ENCODE peak calls at places on chromosomes 2 and 18, in ten cellular contexts. One of them, this sample, is unnamed.

GRCh38 chr18:70781860-70782453 is 493.1 kb downstream of the SOCS6 start:
- ATAC-seq in CD8-positive, alpha-beta T cell: peak; percentile 96
- ATAC-seq in CD4-positive, alpha-beta T cell: peak; percentile 99
- ATAC-seq in right cardiac atrium: no peak
- ATAC-seq in lung: peak; percentile 76
- ATAC-seq in heart left ventricle: peak; percentile 50
- ATAC-seq in HCT116: peak; percentile 83
- ATAC-seq in A549: peak; percentile 77
- ATAC-seq in naive thymus-derived CD4-positive, alpha-beta T cell: peak; percentile 96
- ATAC-seq in pancreas: peak; percentile 63
- ATAC-seq in this sample: no peak

GRCh38 chr2:160269365-160269764 is 69.3 kb upstream of the ITGB6 start:
- ATAC-seq in CD8-positive, alpha-beta T cell: peak; percentile 16
- ATAC-seq in CD4-positive, alpha-beta T cell: no peak
- ATAC-seq in right cardiac atrium: peak; percentile 3
- ATAC-seq in lung: peak; percentile 4
- ATAC-seq in heart left ventricle: peak; percentile 2
- ATAC-seq in HCT116: peak; percentile 20
- ATAC-seq in A549: peak; percentile 16
- ATAC-seq in naive thymus-derived CD4-positive, alpha-beta T cell: no peak
- ATAC-seq in pancreas: peak; percentile 14
- ATAC-seq in this sample: no peak

GRCh38 chr2:143807677-143808076 is 678.5 kb downstream of the ARHGAP15 start:
- ATAC-seq in CD8-positive, alpha-beta T cell: no peak
- ATAC-seq in CD4-positive, alpha-beta T cell: no peak
- ATAC-seq in right cardiac atrium: peak; percentile 95
- ATAC-seq in lung: no peak
- ATAC-seq in heart left ventricle: peak; percentile 42
- ATAC-seq in HCT116: no peak
- ATAC-seq in A549: no peak
- ATAC-seq in naive thymus-derived CD4-positive, alpha-beta T cell: no peak
- ATAC-seq in pancreas: no peak
- ATAC-seq in this sample: peak; percentile 84

GRCh38 chr2:11065833-11066232 is 89.4 kb upstream of the SLC66A3 start:
- ATAC-seq in CD8-positive, alpha-beta T cell: no peak
- ATAC-seq in CD4-positive, alpha-beta T cell: no peak
- ATAC-seq in right cardiac atrium: no peak
- ATAC-seq in lung: no peak
- ATAC-seq in heart left ventricle: no peak
- ATAC-seq in HCT116: no peak
- ATAC-seq in A549: no peak
- ATAC-seq in naive thymus-derived CD4-positive, alpha-beta T cell: no peak
- ATAC-seq in pancreas: no peak
- ATAC-seq in this sample: no peak

GRCh38 chr2:239323473-239323872 is 77.3 kb downstream of the HDAC4 start:
- ATAC-seq in CD8-positive, alpha-beta T cell: no peak
- ATAC-seq in CD4-positive, alpha-beta T cell: no peak
- ATAC-seq in right cardiac atrium: no peak
- ATAC-seq in lung: no peak
- ATAC-seq in heart left ventricle: no peak
- ATAC-seq in HCT116: peak; percentile 83
- ATAC-seq in A549: no peak
- ATAC-seq in naive thymus-derived CD4-positive, alpha-beta T cell: no peak
- ATAC-seq in pancreas: no peak
- ATAC-seq in this sample: no peak

GRCh38 chr2:158464426-158465281 is 7.9 kb downstream of the PKP4 start:
- ATAC-seq in CD8-positive, alpha-beta T cell: peak; percentile 73
- ATAC-seq in CD4-positive, alpha-beta T cell: peak; percentile 77
- ATAC-seq in right cardiac atrium: peak; percentile 36
- ATAC-seq in lung: no peak
- ATAC-seq in heart left ventricle: no peak
- ATAC-seq in HCT116: peak; percentile 93
- ATAC-seq in A549: peak; percentile 73
- ATAC-seq in naive thymus-derived CD4-positive, alpha-beta T cell: peak; percentile 76
- ATAC-seq in pancreas: no peak
- ATAC-seq in this sample: no peak

GRCh38 chr2:192499476-192499875 is 304.7 kb upstream of the TMEFF2 start:
- ATAC-seq in CD8-positive, alpha-beta T cell: no peak
- ATAC-seq in CD4-positive, alpha-beta T cell: no peak
- ATAC-seq in right cardiac atrium: no peak
- ATAC-seq in lung: no peak
- ATAC-seq in heart left ventricle: no peak
- ATAC-seq in HCT116: no peak
- ATAC-seq in A549: no peak
- ATAC-seq in naive thymus-derived CD4-positive, alpha-beta T cell: no peak
- ATAC-seq in pancreas: no peak
- ATAC-seq in this sample: no peak

GRCh38 chr2:171136024-171136423 is 24.7 kb downstream of the TLK1 start:
- ATAC-seq in CD8-positive, alpha-beta T cell: no peak
- ATAC-seq in CD4-positive, alpha-beta T cell: no peak
- ATAC-seq in right cardiac atrium: no peak
- ATAC-seq in lung: no peak
- ATAC-seq in heart left ventricle: no peak
- ATAC-seq in HCT116: no peak
- ATAC-seq in A549: no peak
- ATAC-seq in naive thymus-derived CD4-positive, alpha-beta T cell: no peak
- ATAC-seq in pancreas: no peak
- ATAC-seq in this sample: no peak

GRCh38 chr18:48855422-48856377 is 95.1 kb downstream of the SMAD7 start:
- ATAC-seq in CD8-positive, alpha-beta T cell: no peak
- ATAC-seq in CD4-positive, alpha-beta T cell: no peak
- ATAC-seq in right cardiac atrium: peak; percentile 42
- ATAC-seq in lung: peak; percentile 66
- ATAC-seq in heart left ventricle: no peak
- ATAC-seq in HCT116: no peak
- ATAC-seq in A549: no peak
- ATAC-seq in naive thymus-derived CD4-positive, alpha-beta T cell: no peak
- ATAC-seq in pancreas: no peak
- ATAC-seq in this sample: no peak

GRCh38 chr18:60277855-60278480 is 94.6 kb downstream of the MC4R start:
- ATAC-seq in CD8-positive, alpha-beta T cell: no peak
- ATAC-seq in CD4-positive, alpha-beta T cell: no peak
- ATAC-seq in right cardiac atrium: no peak
- ATAC-seq in lung: no peak
- ATAC-seq in heart left ventricle: no peak
- ATAC-seq in HCT116: no peak
- ATAC-seq in A549: no peak
- ATAC-seq in naive thymus-derived CD4-positive, alpha-beta T cell: no peak
- ATAC-seq in pancreas: no peak
- ATAC-seq in this sample: no peak

GRCh38 chr2:195587966-195588365 is 69.1 kb upstream of the SLC39A10 start:
- ATAC-seq in CD8-positive, alpha-beta T cell: no peak
- ATAC-seq in CD4-positive, alpha-beta T cell: no peak
- ATAC-seq in right cardiac atrium: no peak
- ATAC-seq in lung: no peak
- ATAC-seq in heart left ventricle: no peak
- ATAC-seq in HCT116: no peak
- ATAC-seq in A549: no peak
- ATAC-seq in naive thymus-derived CD4-positive, alpha-beta T cell: no peak
- ATAC-seq in pancreas: no peak
- ATAC-seq in this sample: no peak

GRCh38 chr18:42568773-42569172 is 546.7 kb downstream of the RIT2 start:
- ATAC-seq in CD8-positive, alpha-beta T cell: no peak
- ATAC-seq in CD4-positive, alpha-beta T cell: no peak
- ATAC-seq in right cardiac atrium: no peak
- ATAC-seq in lung: no peak
- ATAC-seq in heart left ventricle: no peak
- ATAC-seq in HCT116: no peak
- ATAC-seq in A549: no peak
- ATAC-seq in naive thymus-derived CD4-positive, alpha-beta T cell: no peak
- ATAC-seq in pancreas: no peak
- ATAC-seq in this sample: no peak

GRCh38 chr2:86393521-86394490 is 47.4 kb upstream of the KDM3A start:
- ATAC-seq in CD8-positive, alpha-beta T cell: no peak
- ATAC-seq in CD4-positive, alpha-beta T cell: no peak
- ATAC-seq in right cardiac atrium: peak; percentile 91
- ATAC-seq in lung: peak; percentile 79
- ATAC-seq in heart left ventricle: peak; percentile 86
- ATAC-seq in HCT116: peak; percentile 64
- ATAC-seq in A549: no peak
- ATAC-seq in naive thymus-derived CD4-positive, alpha-beta T cell: no peak
- ATAC-seq in pancreas: peak; percentile 66
- ATAC-seq in this sample: no peak

GRCh38 chr2:73986085-73986680 is 1.5 kb downstream of the TET3 start:
- ATAC-seq in CD8-positive, alpha-beta T cell: peak; percentile 7
- ATAC-seq in CD4-positive, alpha-beta T cell: peak; percentile 13
- ATAC-seq in right cardiac atrium: no peak
- ATAC-seq in lung: no peak
- ATAC-seq in heart left ventricle: no peak
- ATAC-seq in HCT116: no peak
- ATAC-seq in A549: no peak
- ATAC-seq in naive thymus-derived CD4-positive, alpha-beta T cell: no peak
- ATAC-seq in pancreas: no peak
- ATAC-seq in this sample: no peak

GRCh38 chr2:60104514-60105501 is 448.6 kb downstream of the BCL11A start:
- ATAC-seq in CD8-positive, alpha-beta T cell: peak; percentile 29
- ATAC-seq in CD4-positive, alpha-beta T cell: peak; percentile 52
- ATAC-seq in right cardiac atrium: no peak
- ATAC-seq in lung: peak; percentile 11
- ATAC-seq in heart left ventricle: no peak
- ATAC-seq in HCT116: no peak
- ATAC-seq in A549: no peak
- ATAC-seq in naive thymus-derived CD4-positive, alpha-beta T cell: peak; percentile 72
- ATAC-seq in pancreas: no peak
- ATAC-seq in this sample: no peak

GRCh38 chr2:191866675-191867506 is 20.0 kb upstream of the CAVIN2 start:
- ATAC-seq in CD8-positive, alpha-beta T cell: no peak
- ATAC-seq in CD4-positive, alpha-beta T cell: no peak
- ATAC-seq in right cardiac atrium: peak; percentile 94
- ATAC-seq in lung: peak; percentile 88
- ATAC-seq in heart left ventricle: peak; percentile 93
- ATAC-seq in HCT116: peak; percentile 79
- ATAC-seq in A549: peak; percentile 88
- ATAC-seq in naive thymus-derived CD4-positive, alpha-beta T cell: no peak
- ATAC-seq in pancreas: peak; percentile 86
- ATAC-seq in this sample: peak; percentile 93

DNA sequence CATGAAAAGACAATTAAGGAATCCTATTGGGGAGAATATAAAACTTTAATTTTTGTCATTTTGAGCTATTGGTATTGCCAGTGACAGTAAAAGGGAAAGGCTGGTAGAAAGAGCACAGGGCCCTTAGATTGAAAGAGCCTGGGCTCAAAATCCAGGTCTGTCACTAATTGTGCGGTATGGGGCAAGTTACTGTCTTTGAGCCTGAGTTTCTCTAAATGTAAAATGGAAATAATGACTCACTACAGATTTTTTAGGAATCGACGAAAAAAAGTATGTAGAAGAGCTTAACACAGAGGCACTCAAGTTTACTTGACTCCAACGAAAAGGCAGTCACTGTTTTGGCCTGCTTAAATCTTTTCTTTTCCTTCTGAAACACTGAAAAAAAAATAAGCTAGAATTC is 7.0 kb downstream of the NDUFV2 start:
- ATAC-seq in CD8-positive, alpha-beta T cell: no peak
- ATAC-seq in CD4-positive, alpha-beta T cell: no peak
- ATAC-seq in right cardiac atrium: no peak
- ATAC-seq in lung: no peak
- ATAC-seq in heart left ventricle: no peak
- ATAC-seq in HCT116: no peak
- ATAC-seq in A549: no peak
- ATAC-seq in naive thymus-derived CD4-positive, alpha-beta T cell: no peak
- ATAC-seq in pancreas: no peak
- ATAC-seq in this sample: no peak
- H3K27ac ChIP-seq in CD8-positive, alpha-beta T cell: no peak overlapping the region
- H3K27ac ChIP-seq in CD4-positive, alpha-beta T cell: no peak overlapping the region
- H3K27ac ChIP-seq in right cardiac atrium: no peak overlapping the region
- H3K27ac ChIP-seq in lung: no peak overlapping the region
- H3K27ac ChIP-seq in heart left ventricle: no peak overlapping the region
- H3K27ac ChIP-seq in HCT116: no peak overlapping the region
- H3K27ac ChIP-seq in A549: no peak overlapping the region
- H3K27ac ChIP-seq in naive thymus-derived CD4-positive, alpha-beta T cell: peak overlapping the region; percentile 29
- H3K27ac ChIP-seq in pancreas: no peak overlapping the region
- H3K27ac ChIP-seq in this sample: peak overlapping the region; percentile 91

GRCh38 chr2:128090575-128090908 is 458 bp upstream of the UGGT1 start:
- ATAC-seq in CD8-positive, alpha-beta T cell: peak; percentile 23
- ATAC-seq in CD4-positive, alpha-beta T cell: peak; percentile 29
- ATAC-seq in right cardiac atrium: no peak
- ATAC-seq in lung: no peak
- ATAC-seq in heart left ventricle: no peak
- ATAC-seq in HCT116: no peak
- ATAC-seq in A549: peak; percentile 5
- ATAC-seq in naive thymus-derived CD4-positive, alpha-beta T cell: peak; percentile 10
- ATAC-seq in pancreas: peak; percentile 0
- ATAC-seq in this sample: peak; percentile 5
- H3K27ac ChIP-seq in CD8-positive, alpha-beta T cell: peak overlapping the region; percentile 60
- H3K27ac ChIP-seq in CD4-positive, alpha-beta T cell: peak overlapping the region; percentile 22
- H3K27ac ChIP-seq in right cardiac atrium: peak overlapping the region; percentile 81
- H3K27ac ChIP-seq in lung: peak overlapping the region; percentile 48
- H3K27ac ChIP-seq in heart left ventricle: peak overlapping the region; percentile 51
- H3K27ac ChIP-seq in HCT116: peak overlapping the region; percentile 40
- H3K27ac ChIP-seq in A549: peak overlapping the region; percentile 90
- H3K27ac ChIP-seq in naive thymus-derived CD4-positive, alpha-beta T cell: peak overlapping the region; percentile 75
- H3K27ac ChIP-seq in pancreas: peak overlapping the region; percentile 86
- H3K27ac ChIP-seq in this sample: peak overlapping the region; percentile 86

DNA sequence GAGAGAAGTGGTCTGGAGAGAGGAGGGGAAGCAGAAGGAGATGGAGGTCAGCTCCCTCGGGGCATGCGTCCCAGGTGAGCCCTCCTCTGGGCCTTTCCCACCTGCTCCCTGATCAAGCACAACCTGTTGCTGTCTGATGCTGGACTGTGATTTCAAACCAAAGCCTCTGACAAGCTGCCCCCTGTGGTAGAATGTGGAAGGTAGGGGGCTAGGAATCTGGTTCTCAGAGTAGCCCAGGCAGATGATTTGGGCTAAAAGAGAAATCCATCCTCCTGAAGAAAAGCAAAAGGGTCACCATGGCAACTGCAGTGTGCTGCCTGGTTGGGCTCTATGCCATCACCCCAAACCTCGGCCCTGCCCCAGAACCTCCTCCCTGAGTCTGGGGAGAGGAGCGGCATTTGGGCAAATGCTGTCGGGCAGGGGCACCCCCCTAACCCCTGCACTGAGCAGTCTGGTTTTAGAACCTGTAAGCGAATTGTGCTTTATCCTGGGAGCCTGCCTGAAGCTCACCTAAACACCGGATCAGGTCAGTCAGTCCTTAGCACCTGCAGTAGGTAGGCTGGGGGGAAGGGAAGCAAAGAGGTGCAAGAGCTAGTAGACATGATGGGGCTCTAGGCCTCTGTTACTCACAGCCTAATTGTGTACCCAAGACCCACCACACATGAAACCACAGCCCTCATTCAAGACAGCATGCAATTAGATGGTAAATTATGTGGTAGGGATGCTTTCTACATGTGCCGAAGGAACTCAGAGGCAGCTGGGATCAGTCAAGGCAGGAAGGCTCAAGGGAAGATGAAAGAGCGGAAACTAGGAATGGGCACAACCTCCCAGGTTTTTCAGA is 83.6 kb downstream of the DNMT3A start:
- ATAC-seq in CD8-positive, alpha-beta T cell: no peak
- ATAC-seq in CD4-positive, alpha-beta T cell: no peak
- ATAC-seq in right cardiac atrium: no peak
- ATAC-seq in lung: no peak
- ATAC-seq in heart left ventricle: no peak
- ATAC-seq in HCT116: no peak
- ATAC-seq in A549: peak; percentile 27
- ATAC-seq in naive thymus-derived CD4-positive, alpha-beta T cell: no peak
- ATAC-seq in pancreas: no peak
- ATAC-seq in this sample: no peak
- H3K27ac ChIP-seq in CD8-positive, alpha-beta T cell: no peak overlapping the region
- H3K27ac ChIP-seq in CD4-positive, alpha-beta T cell: peak overlapping the region; percentile 23
- H3K27ac ChIP-seq in right cardiac atrium: no peak overlapping the region
- H3K27ac ChIP-seq in lung: no peak overlapping the region
- H3K27ac ChIP-seq in heart left ventricle: no peak overlapping the region
- H3K27ac ChIP-seq in HCT116: no peak overlapping the region
- H3K27ac ChIP-seq in A549: no peak overlapping the region
- H3K27ac ChIP-seq in naive thymus-derived CD4-positive, alpha-beta T cell: peak overlapping the region; percentile 44
- H3K27ac ChIP-seq in pancreas: no peak overlapping the region
- H3K27ac ChIP-seq in this sample: no peak overlapping the region

GRCh38 chr2:42099431-42100173 is 51.8 kb downstream of the PKDCC start:
- ATAC-seq in CD8-positive, alpha-beta T cell: no peak
- ATAC-seq in CD4-positive, alpha-beta T cell: no peak
- ATAC-seq in right cardiac atrium: no peak
- ATAC-seq in lung: no peak
- ATAC-seq in heart left ventricle: no peak
- ATAC-seq in HCT116: no peak
- ATAC-seq in A549: no peak
- ATAC-seq in naive thymus-derived CD4-positive, alpha-beta T cell: no peak
- ATAC-seq in pancreas: no peak
- ATAC-seq in this sample: no peak
- H3K27ac ChIP-seq in CD8-positive, alpha-beta T cell: no peak overlapping the region
- H3K27ac ChIP-seq in CD4-positive, alpha-beta T cell: peak overlapping the region; percentile 37
- H3K27ac ChIP-seq in right cardiac atrium: peak overlapping the region; percentile 2
- H3K27ac ChIP-seq in lung: peak overlapping the region; percentile 61
- H3K27ac ChIP-seq in heart left ventricle: peak overlapping the region; percentile 43
- H3K27ac ChIP-seq in HCT116: no peak overlapping the region
- H3K27ac ChIP-seq in A549: peak overlapping the region; percentile 6
- H3K27ac ChIP-seq in naive thymus-derived CD4-positive, alpha-beta T cell: peak overlapping the region; percentile 95
- H3K27ac ChIP-seq in pancreas: peak overlapping the region; percentile 55
- H3K27ac ChIP-seq in this sample: no peak overlapping the region

This sample was measured in gastroesophageal sphincter.